ENCODE peak calls at places on chromosome 22, in eight cellular contexts. K is omental fat pad; Y is activated CD8-positive, alpha-beta T cell treated with anti-CD3 and anti-CD28 coated beads for 36 hours; X is activated CD8-positive, alpha-beta memory T cell treated with anti-CD3 and anti-CD28 coated beads, Interleukin-2, amount 10 ng/mL, durations not matched to agents 7 days and 5 days; D is HepG2; U is lower lobe of right lung; N is Right ventricle myocardium superior; C is left ventricle myocardium superior. G is an unnamed sample.

GRCh38 chr22:46115388-46115678 is 35.0 kb upstream of the PPARA start:
- ATAC-seq in K (no peak), Y (no peak), X (no peak), D (no peak), U (no peak), N (no peak), C (no peak), G (no peak)

GRCh38 chr22:36135306-36135705 is 25.2 kb downstream of the APOL3 start:
- ATAC-seq in K (no peak), Y (no peak), X (no peak), D (no peak), U (no peak), N (no peak), C (no peak), G (no peak)

GRCh38 chr22:49566141-49566541 is 261.5 kb downstream of the BRD1 start:
- ATAC-seq in K (no peak), Y (no peak), X (no peak), D (no peak), U (no peak), N (no peak), C (no peak), G (no peak)

GRCh38 chr22:46517255-46517761 is 20.1 kb downstream of the CELSR1 start:
- ATAC-seq in K (no peak), Y (no peak), X (no peak), D (no peak), U (no peak), N (no peak), C (peak), G (peak)

GRCh38 chr22:27327981-27328721 is 473.4 kb downstream of the MN1 start:
- ATAC-seq in K (no peak), Y (no peak), X (no peak), D (no peak), U (no peak), N (no peak), C (no peak), G (no peak)

GRCh38 chr22:49023161-49023878 is 804.4 kb downstream of the BRD1 start:
- ATAC-seq in K (no peak), Y (no peak), X (no peak), D (no peak), U (no peak), N (no peak), C (no peak), G (no peak)

GRCh38 chr22:27542602-27543001 is 259.0 kb downstream of the MN1 start:
- ATAC-seq in K (no peak), Y (no peak), X (no peak), D (no peak), U (no peak), N (no peak), C (no peak), G (no peak)

GRCh38 chr22:30249049-30250038 is 2.8 kb upstream of the LIF start:
- ATAC-seq in K (peak), Y (no peak), X (no peak), D (peak), U (no peak), N (peak), C (peak), G (peak)

GRCh38 chr22:30212363-30212995 is 34.1 kb downstream of the LIF start:
- ATAC-seq in K (peak), Y (peak), X (peak), D (peak), U (peak), N (peak), C (peak), G (peak)

GRCh38 chr22:38062782-38063181 is 5.6 kb downstream of the PICK1 start:
- ATAC-seq in K (no peak), Y (no peak), X (no peak), D (no peak), U (peak), N (peak), C (peak), G (peak)

GRCh38 chr22:36303874-36304273 is 50.9 kb downstream of the APOL1 start:
- ATAC-seq in K (no peak), Y (no peak), X (no peak), D (no peak), U (peak), N (no peak), C (no peak), G (no peak)

GRCh38 chr22:30459206-30460052 is 12.4 kb downstream of the SEC14L3 start:
- ATAC-seq in K (no peak), Y (peak), X (peak), D (no peak), U (no peak), N (no peak), C (no peak), G (no peak)